ENCODE peak calls at places on chromosome 16, in seven cellular contexts. One of them, this sample, is unnamed.

GRCh38 chr16:57266531-57267268 is 17.8 kb downstream of the PLLP start:
- DNase-seq in fibroblast of the aortic adventitia: no peak
- DNase-seq in neural progenitor cell: no peak
- DNase-seq in cardiac muscle cell: peak
- DNase-seq in cardiac fibroblast: no peak
- DNase-seq in epithelial cell of esophagus: no peak
- DNase-seq in dorsolateral prefrontal cortex: no peak
- DNase-seq in this sample: no peak

GRCh38 chr16:89290472-89290871 is 73.0 kb downstream of the ZNF778 start:
- DNase-seq in dorsolateral prefrontal cortex: no peak
- DNase-seq in cardiac muscle cell: no peak
- DNase-seq in epithelial cell of esophagus: no peak
- DNase-seq in neural progenitor cell: no peak
- DNase-seq in fibroblast of the aortic adventitia: no peak
- DNase-seq in cardiac fibroblast: no peak
- DNase-seq in this sample: no peak

GRCh38 chr16:47493358-47494337 is 32.5 kb downstream of the PHKB start:
- DNase-seq in cardiac muscle cell: no peak
- DNase-seq in fibroblast of the aortic adventitia: no peak
- DNase-seq in cardiac fibroblast: no peak
- DNase-seq in dorsolateral prefrontal cortex: no peak
- DNase-seq in neural progenitor cell: no peak
- DNase-seq in epithelial cell of esophagus: no peak
- DNase-seq in this sample: no peak

GRCh38 chr16:67162439-67163163 is 1.9 kb upstream of the HSF4 start:
- DNase-seq in cardiac fibroblast: no peak
- DNase-seq in epithelial cell of esophagus: no peak
- DNase-seq in fibroblast of the aortic adventitia: no peak
- DNase-seq in neural progenitor cell: no peak
- DNase-seq in dorsolateral prefrontal cortex: no peak
- DNase-seq in cardiac muscle cell: peak
- DNase-seq in this sample: no peak

GRCh38 chr16:85863384-85863774 is 35.6 kb upstream of the IRF8 start:
- DNase-seq in cardiac muscle cell: peak
- DNase-seq in epithelial cell of esophagus: no peak
- DNase-seq in dorsolateral prefrontal cortex: no peak
- DNase-seq in cardiac fibroblast: no peak
- DNase-seq in fibroblast of the aortic adventitia: no peak
- DNase-seq in neural progenitor cell: no peak
- DNase-seq in this sample: no peak

GRCh38 chr16:57709663-57710062 is 15.1 kb downstream of the DRC7 start:
- DNase-seq in dorsolateral prefrontal cortex: no peak
- DNase-seq in epithelial cell of esophagus: no peak
- DNase-seq in neural progenitor cell: no peak
- DNase-seq in fibroblast of the aortic adventitia: no peak
- DNase-seq in cardiac fibroblast: no peak
- DNase-seq in cardiac muscle cell: no peak
- DNase-seq in this sample: no peak

GRCh38 chr16:88345943-88346560 is 36.7 kb upstream of the ZNF469 start:
- DNase-seq in neural progenitor cell: no peak
- DNase-seq in cardiac muscle cell: no peak
- DNase-seq in cardiac fibroblast: no peak
- DNase-seq in fibroblast of the aortic adventitia: no peak
- DNase-seq in epithelial cell of esophagus: no peak
- DNase-seq in dorsolateral prefrontal cortex: no peak
- DNase-seq in this sample: no peak

GRCh38 chr16:20683812-20684211 is 13.7 kb downstream of the ACSM1 start:
- DNase-seq in neural progenitor cell: no peak
- DNase-seq in epithelial cell of esophagus: no peak
- DNase-seq in cardiac fibroblast: no peak
- DNase-seq in fibroblast of the aortic adventitia: no peak
- DNase-seq in dorsolateral prefrontal cortex: no peak
- DNase-seq in cardiac muscle cell: no peak
- DNase-seq in this sample: no peak

GRCh38 chr16:86576591-86577313 is 1.6 kb upstream of the FOXL1 start:
- DNase-seq in fibroblast of the aortic adventitia: no peak
- DNase-seq in dorsolateral prefrontal cortex: no peak
- DNase-seq in neural progenitor cell: no peak
- DNase-seq in cardiac muscle cell: no peak
- DNase-seq in cardiac fibroblast: no peak
- DNase-seq in epithelial cell of esophagus: peak
- DNase-seq in this sample: no peak

GRCh38 chr16:77297996-77298637 is 98.9 kb downstream of the SYCE1L start:
- DNase-seq in dorsolateral prefrontal cortex: no peak
- DNase-seq in cardiac muscle cell: peak
- DNase-seq in fibroblast of the aortic adventitia: peak
- DNase-seq in cardiac fibroblast: peak
- DNase-seq in neural progenitor cell: no peak
- DNase-seq in epithelial cell of esophagus: no peak
- DNase-seq in this sample: no peak

GRCh38 chr16:4690946-4691665 is 2.3 kb upstream of the NUDT16L1 start:
- DNase-seq in neural progenitor cell: no peak
- DNase-seq in dorsolateral prefrontal cortex: no peak
- DNase-seq in fibroblast of the aortic adventitia: no peak
- DNase-seq in cardiac muscle cell: no peak
- DNase-seq in cardiac fibroblast: no peak
- DNase-seq in epithelial cell of esophagus: no peak
- DNase-seq in this sample: no peak

GRCh38 chr16:24409045-24409444 is 130.3 kb upstream of the RBBP6 start:
- DNase-seq in dorsolateral prefrontal cortex: no peak
- DNase-seq in cardiac fibroblast: no peak
- DNase-seq in epithelial cell of esophagus: no peak
- DNase-seq in cardiac muscle cell: no peak
- DNase-seq in fibroblast of the aortic adventitia: no peak
- DNase-seq in neural progenitor cell: peak
- DNase-seq in this sample: no peak

GRCh38 chr16:79089735-79090284 is 510.7 kb downstream of the MAF start:
- DNase-seq in dorsolateral prefrontal cortex: no peak
- DNase-seq in neural progenitor cell: no peak
- DNase-seq in cardiac muscle cell: no peak
- DNase-seq in fibroblast of the aortic adventitia: no peak
- DNase-seq in epithelial cell of esophagus: no peak
- DNase-seq in cardiac fibroblast: no peak
- DNase-seq in this sample: no peak

GRCh38 chr16:48535369-48535787 is 74.6 kb downstream of the N4BP1 start:
- DNase-seq in dorsolateral prefrontal cortex: no peak
- DNase-seq in fibroblast of the aortic adventitia: no peak
- DNase-seq in cardiac fibroblast: no peak
- DNase-seq in neural progenitor cell: no peak
- DNase-seq in epithelial cell of esophagus: no peak
- DNase-seq in cardiac muscle cell: no peak
- DNase-seq in this sample: no peak

GRCh38 chr16:60203525-60204124 is 1469.5 kb upstream of the GOT2 start:
- DNase-seq in cardiac fibroblast: peak
- DNase-seq in fibroblast of the aortic adventitia: no peak
- DNase-seq in epithelial cell of esophagus: peak
- DNase-seq in neural progenitor cell: peak
- DNase-seq in cardiac muscle cell: peak
- DNase-seq in dorsolateral prefrontal cortex: no peak
- DNase-seq in this sample: no peak

GRCh38 chr16:78500659-78501226 is 401.3 kb downstream of the WWOX start:
- DNase-seq in neural progenitor cell: no peak
- DNase-seq in cardiac fibroblast: no peak
- DNase-seq in fibroblast of the aortic adventitia: no peak
- DNase-seq in dorsolateral prefrontal cortex: no peak
- DNase-seq in epithelial cell of esophagus: no peak
- DNase-seq in cardiac muscle cell: no peak
- DNase-seq in this sample: no peak

GRCh38 chr16:75640598-75640997 is 6.9 kb downstream of the KARS1 start:
- DNase-seq in cardiac fibroblast: no peak
- DNase-seq in cardiac muscle cell: no peak
- DNase-seq in epithelial cell of esophagus: no peak
- DNase-seq in fibroblast of the aortic adventitia: no peak
- DNase-seq in dorsolateral prefrontal cortex: no peak
- DNase-seq in neural progenitor cell: no peak
- DNase-seq in this sample: no peak

GRCh38 chr16:14309001-14309886 is 238.1 kb downstream of the MRTFB start:
- DNase-seq in cardiac fibroblast: no peak
- DNase-seq in epithelial cell of esophagus: peak
- DNase-seq in cardiac muscle cell: no peak
- DNase-seq in neural progenitor cell: peak
- DNase-seq in dorsolateral prefrontal cortex: no peak
- DNase-seq in fibroblast of the aortic adventitia: no peak
- DNase-seq in this sample: no peak

GRCh38 chr16:19745286-19746018 is 27.4 kb downstream of the IQCK start:
- DNase-seq in neural progenitor cell: no peak
- DNase-seq in dorsolateral prefrontal cortex: no peak
- DNase-seq in cardiac muscle cell: no peak
- DNase-seq in cardiac fibroblast: no peak
- DNase-seq in epithelial cell of esophagus: no peak
- DNase-seq in fibroblast of the aortic adventitia: peak
- DNase-seq in this sample: no peak

GRCh38 chr16:7791191-7791590 is 458.5 kb downstream of the RBFOX1 start:
- DNase-seq in cardiac muscle cell: no peak
- DNase-seq in cardiac fibroblast: no peak
- DNase-seq in epithelial cell of esophagus: no peak
- DNase-seq in neural progenitor cell: no peak
- DNase-seq in dorsolateral prefrontal cortex: no peak
- DNase-seq in fibroblast of the aortic adventitia: no peak
- DNase-seq in this sample: no peak

GRCh38 chr16:31333686-31334649 is 21.0 kb upstream of the ITGAX start:
- DNase-seq in fibroblast of the aortic adventitia: peak
- DNase-seq in neural progenitor cell: peak
- DNase-seq in dorsolateral prefrontal cortex: no peak
- DNase-seq in cardiac fibroblast: peak
- DNase-seq in epithelial cell of esophagus: peak
- DNase-seq in cardiac muscle cell: peak
- DNase-seq in this sample: no peak

GRCh38 chr16:27840311-27841060 is 223.0 kb downstream of the GSG1L start:
- DNase-seq in neural progenitor cell: no peak
- DNase-seq in cardiac fibroblast: no peak
- DNase-seq in cardiac muscle cell: no peak
- DNase-seq in dorsolateral prefrontal cortex: no peak
- DNase-seq in fibroblast of the aortic adventitia: no peak
- DNase-seq in epithelial cell of esophagus: no peak
- DNase-seq in this sample: no peak
- TF ChIP-seq CTCF in neural progenitor cell: no peak
- TF ChIP-seq CTCF in cardiac fibroblast: no peak
- TF ChIP-seq CTCF in cardiac muscle cell: no peak
- TF ChIP-seq CTCF in dorsolateral prefrontal cortex: no peak
- TF ChIP-seq CTCF in fibroblast of the aortic adventitia: no peak
- TF ChIP-seq CTCF in epithelial cell of esophagus: no peak
- TF ChIP-seq CTCF in this sample: no peak

GRCh38 chr16:26963109-26963508 is 103.6 kb upstream of the C16orf82 start:
- DNase-seq in cardiac muscle cell: peak
- DNase-seq in neural progenitor cell: peak
- DNase-seq in cardiac fibroblast: peak
- DNase-seq in fibroblast of the aortic adventitia: peak
- DNase-seq in dorsolateral prefrontal cortex: no peak
- DNase-seq in epithelial cell of esophagus: no peak
- DNase-seq in this sample: no peak
- TF ChIP-seq CTCF in cardiac muscle cell: peak
- TF ChIP-seq CTCF in neural progenitor cell: peak
- TF ChIP-seq CTCF in cardiac fibroblast: peak
- TF ChIP-seq CTCF in fibroblast of the aortic adventitia: peak
- TF ChIP-seq CTCF in dorsolateral prefrontal cortex: no peak
- TF ChIP-seq CTCF in epithelial cell of esophagus: no peak
- TF ChIP-seq CTCF in this sample: no peak

DNA sequence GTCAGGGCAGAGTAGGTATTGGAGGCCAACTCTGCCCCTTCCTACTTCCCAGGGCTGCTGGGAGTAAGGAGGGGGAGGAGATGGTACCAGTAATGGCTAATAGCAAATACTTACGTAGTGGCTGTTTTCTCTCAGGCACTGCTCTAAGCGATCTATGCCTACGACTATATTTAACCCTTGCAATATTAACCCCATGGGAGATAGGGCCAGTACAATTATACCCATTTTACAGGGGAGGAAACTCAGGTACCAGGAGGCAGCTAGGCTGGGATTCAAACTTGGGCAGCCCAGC is 50.6 kb downstream of the RMI2 start:
- DNase-seq in fibroblast of the aortic adventitia: no peak
- DNase-seq in cardiac fibroblast: no peak
- DNase-seq in epithelial cell of esophagus: no peak
- DNase-seq in neural progenitor cell: no peak
- DNase-seq in cardiac muscle cell: no peak
- DNase-seq in dorsolateral prefrontal cortex: no peak
- DNase-seq in this sample: no peak
- TF ChIP-seq CTCF in fibroblast of the aortic adventitia: no peak
- TF ChIP-seq CTCF in cardiac fibroblast: no peak
- TF ChIP-seq CTCF in epithelial cell of esophagus: no peak
- TF ChIP-seq CTCF in neural progenitor cell: no peak
- TF ChIP-seq CTCF in cardiac muscle cell: no peak
- TF ChIP-seq CTCF in dorsolateral prefrontal cortex: no peak
- TF ChIP-seq CTCF in this sample: no peak

GRCh38 chr16:2157480-2158261 is 2.1 kb downstream of the TRAF7 start:
- DNase-seq in fibroblast of the aortic adventitia: no peak
- DNase-seq in dorsolateral prefrontal cortex: no peak
- DNase-seq in epithelial cell of esophagus: no peak
- DNase-seq in cardiac muscle cell: no peak
- DNase-seq in neural progenitor cell: no peak
- DNase-seq in cardiac fibroblast: no peak
- DNase-seq in this sample: no peak

GRCh38 chr16:2154533-2155090 is 970 bp upstream of the TRAF7 start:
- DNase-seq in neural progenitor cell: no peak
- DNase-seq in cardiac fibroblast: no peak
- DNase-seq in dorsolateral prefrontal cortex: no peak
- DNase-seq in fibroblast of the aortic adventitia: no peak
- DNase-seq in cardiac muscle cell: no peak
- DNase-seq in epithelial cell of esophagus: no peak
- DNase-seq in this sample: peak

GRCh38 chr16:2156849-2157224 is 1.3 kb downstream of the TRAF7 start:
- DNase-seq in fibroblast of the aortic adventitia: no peak
- DNase-seq in dorsolateral prefrontal cortex: no peak
- DNase-seq in cardiac muscle cell: no peak
- DNase-seq in cardiac fibroblast: no peak
- DNase-seq in epithelial cell of esophagus: no peak
- DNase-seq in neural progenitor cell: no peak
- DNase-seq in this sample: no peak

GRCh38 chr16:2156025-2156848 is 655 bp downstream of the TRAF7 start:
- DNase-seq in epithelial cell of esophagus: peak
- DNase-seq in dorsolateral prefrontal cortex: no peak
- DNase-seq in cardiac fibroblast: peak
- DNase-seq in neural progenitor cell: peak
- DNase-seq in fibroblast of the aortic adventitia: peak
- DNase-seq in cardiac muscle cell: peak
- DNase-seq in this sample: peak

DNA sequence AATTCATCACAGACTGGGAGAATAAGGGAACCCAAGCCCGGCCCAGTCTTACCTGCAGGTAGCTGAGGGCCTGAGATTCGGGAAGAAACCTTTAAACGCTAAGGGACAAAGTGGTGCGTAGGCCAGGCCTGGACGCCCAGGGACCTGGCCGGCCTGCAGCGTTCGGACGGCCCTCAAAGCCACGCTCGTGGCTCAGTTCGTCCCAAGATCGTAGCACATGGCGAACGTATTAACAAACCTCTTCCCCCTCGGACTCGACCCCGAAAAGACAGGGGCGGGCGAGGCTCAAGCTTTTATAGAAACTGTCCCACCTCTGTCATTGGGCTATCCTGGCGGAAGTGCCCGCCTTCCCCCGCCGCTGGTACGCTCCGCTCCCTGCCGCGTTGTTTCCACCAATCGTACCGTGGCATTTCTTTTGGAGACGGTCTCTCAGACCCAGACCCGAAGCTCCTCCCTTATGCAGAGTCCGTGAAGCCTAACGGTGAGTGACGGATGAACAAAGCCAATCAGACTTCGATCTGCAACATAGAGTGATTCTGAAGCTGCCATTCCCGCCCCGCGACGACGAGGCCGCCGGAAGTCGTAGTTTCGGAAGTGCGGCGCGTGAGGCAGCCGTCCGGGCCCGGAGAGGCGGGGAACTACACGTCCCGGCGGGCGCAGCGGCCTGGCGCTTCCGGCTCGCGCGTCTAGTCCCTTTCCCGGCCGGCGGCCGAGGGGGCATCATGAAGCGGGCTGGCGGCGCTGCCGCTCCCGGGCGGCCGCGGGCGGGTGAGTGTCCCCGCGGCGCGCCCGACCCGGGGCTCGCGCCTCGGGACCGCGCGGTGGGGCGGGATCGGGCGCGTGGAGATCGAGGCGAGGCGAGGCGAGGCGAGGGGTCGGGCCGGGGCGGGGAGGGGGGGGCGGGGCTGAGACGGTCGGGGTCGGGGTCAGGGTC is at the start of gene TRAF7:
- DNase-seq in cardiac muscle cell: peak
- DNase-seq in dorsolateral prefrontal cortex: peak
- DNase-seq in fibroblast of the aortic adventitia: peak
- DNase-seq in cardiac fibroblast: peak
- DNase-seq in epithelial cell of esophagus: peak
- DNase-seq in neural progenitor cell: peak
- DNase-seq in this sample: peak
- TF ChIP-seq CTCF in cardiac muscle cell: no peak
- TF ChIP-seq CTCF in dorsolateral prefrontal cortex: peak
- TF ChIP-seq CTCF in fibroblast of the aortic adventitia: no peak
- TF ChIP-seq CTCF in cardiac fibroblast: no peak
- TF ChIP-seq CTCF in epithelial cell of esophagus: no peak
- TF ChIP-seq CTCF in neural progenitor cell: no peak
- TF ChIP-seq CTCF in this sample: no peak

This sample was measured in mesothelial cell of epicardium.